ENCODE peak calls at places on chromosome 13, in seven cellular contexts. M, H, I, Y, Q, C and N are unnamed samples.

GRCh38 chr13:62799931-62800436 is 1384.3 kb upstream of the PCDH20 start:
- DNase-seq in M (no peak), C (no peak), Q (no peak), H (no peak), Y (no peak), I (no peak), N (no peak)

GRCh38 chr13:112684041-112684440 is 5.8 kb upstream of the ATP11A start:
- DNase-seq in M (no peak), I (no peak), Y (no peak), H (no peak), Q (no peak), C (no peak), N (no peak)

GRCh38 chr13:100921139-100921538 is 246.5 kb upstream of the TMTC4 start:
- DNase-seq in H (no peak), C (no peak), M (no peak), Y (no peak), Q (no peak), I (no peak), N (no peak)

GRCh38 chr13:30874561-30874960 is 31.5 kb upstream of the MEDAG start:
- DNase-seq in C (no peak), H (no peak), M (no peak), I (no peak), Y (no peak), Q (no peak), N (no peak)

GRCh38 chr13:38872693-38873092 is 117.9 kb downstream of the STOML3 start:
- DNase-seq in H (peak; percentile 73), Q (peak; percentile 26), I (no peak), M (no peak), Y (no peak), C (peak; percentile 67), N (peak; percentile 26)

GRCh38 chr13:113533441-113533840 is 42.9 kb upstream of the DCUN1D2 start:
- DNase-seq in Q (no peak), H (no peak), M (no peak), I (no peak), Y (no peak), C (no peak), N (no peak)

GRCh38 chr13:113148940-113149503 is 9.4 kb upstream of the PROZ start:
- DNase-seq in I (no peak), M (no peak), Y (no peak), Q (no peak), C (no peak), H (no peak), N (no peak)

GRCh38 chr13:107301724-107302374 is 733.9 kb upstream of the ARGLU1 start:
- DNase-seq in M (no peak), H (no peak), Q (no peak), Y (no peak), C (no peak), I (no peak), N (no peak)

GRCh38 chr13:76846363-76846762 is 39.8 kb downstream of the KCTD12 start:
- DNase-seq in Q (no peak), M (no peak), Y (no peak), C (no peak), H (no peak), I (no peak), N (no peak)

GRCh38 chr13:99356216-99357089 is 49.3 kb upstream of the GPR183 start:
- DNase-seq in Y (no peak), I (no peak), M (no peak), Q (no peak), C (peak; percentile 71), H (peak; percentile 89), N (peak; percentile 68)

GRCh38 chr13:76116931-76117330 is 480.8 kb downstream of the LMO7 start:
- DNase-seq in C (no peak), I (no peak), H (no peak), Y (no peak), M (no peak), Q (no peak), N (no peak)

GRCh38 chr13:110185696-110186095 is 121.3 kb downstream of the COL4A1 start:
- DNase-seq in H (no peak), Y (no peak), M (no peak), C (no peak), Q (no peak), I (no peak), N (no peak)

GRCh38 chr13:79593611-79594275 is 112.8 kb downstream of the NDFIP2 start:
- DNase-seq in C (no peak), H (no peak), Y (no peak), Q (no peak), M (no peak), I (peak; percentile 30), N (no peak)

GRCh38 chr13:80783926-80784325 is 443.0 kb upstream of the SPRY2 start:
- DNase-seq in Q (no peak), I (no peak), H (no peak), M (no peak), Y (no peak), C (no peak), N (no peak)

GRCh38 chr13:21675095-21676007 is 4.5 kb downstream of the FGF9 start:
- DNase-seq in I (no peak), H (peak; percentile 36), Q (peak; percentile 67), C (peak; percentile 81), M (no peak), Y (no peak), N (peak; percentile 60)

GRCh38 chr13:93915269-93915809 is 564.1 kb downstream of the DCT start:
- DNase-seq in I (no peak), Y (no peak), M (no peak), C (no peak), Q (no peak), H (no peak), N (no peak)

GRCh38 chr13:110616103-110617101 is 1.1 kb downstream of the NAXD start:
- DNase-seq in Q (peak; percentile 74), I (peak; percentile 67), Y (peak; percentile 30), M (no peak), C (peak; percentile 73), H (peak; percentile 74), N (peak; percentile 80)

GRCh38 chr13:42798118-42798517 is 16.7 kb downstream of the FAM216B start:
- DNase-seq in Q (no peak), H (no peak), I (no peak), C (no peak), M (no peak), Y (no peak), N (no peak)

GRCh38 chr13:40813662-40814454 is 24.4 kb downstream of the SLC25A15 start:
- DNase-seq in I (peak; percentile 7), Q (no peak), Y (no peak), C (no peak), M (no peak), H (peak; percentile 42), N (peak; percentile 49)

GRCh38 chr13:37475151-37475550 is 123.4 kb downstream of the POSTN start:
- DNase-seq in I (no peak), Y (no peak), C (no peak), M (no peak), H (no peak), Q (no peak), N (no peak)

GRCh38 chr13:78820541-78820940 is 161.6 kb upstream of the OBI1 start:
- DNase-seq in Q (no peak), C (no peak), Y (no peak), I (no peak), M (no peak), H (no peak), N (no peak)

GRCh38 chr13:92187378-92187989 is 789.1 kb downstream of the GPC5 start:
- DNase-seq in Y (no peak), H (peak; percentile 37), C (peak; percentile 15), I (peak; percentile 4), M (no peak), Q (no peak), N (peak; percentile 38)

GRCh38 chr13:97515643-97516042 is 81.7 kb downstream of the RAP2A start:
- DNase-seq in I (no peak), Q (no peak), H (no peak), C (no peak), M (no peak), Y (no peak), N (no peak)

GRCh38 chr13:42041684-42042035 is 6.8 kb upstream of the DGKH start:
- DNase-seq in I (peak; percentile 64), C (peak; percentile 14), H (peak; percentile 83), M (no peak), Y (peak; percentile 2), Q (peak; percentile 43), N (peak; percentile 81)

DNA sequence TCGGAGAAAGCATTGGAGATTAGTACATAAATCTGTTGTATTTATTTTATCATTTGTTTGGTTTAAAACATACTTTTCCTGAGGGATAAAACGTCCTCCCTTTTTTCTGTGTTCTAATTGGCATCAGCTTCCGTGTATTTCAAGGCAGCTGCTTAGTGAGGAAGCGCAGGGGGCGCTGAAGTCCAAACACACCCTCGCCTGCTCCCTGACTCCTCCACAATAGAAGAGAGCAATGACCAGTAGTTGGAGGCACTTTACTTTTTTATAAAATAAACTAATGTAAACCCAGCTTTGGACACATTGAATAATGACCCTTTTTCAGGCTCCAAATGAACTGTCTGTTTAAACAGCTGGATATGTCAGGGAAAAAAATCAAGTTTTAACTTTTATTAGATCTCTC is 79.9 kb downstream of the RNASEH2B start:
- DNase-seq in C (no peak), Y (no peak), M (peak; percentile 37), H (no peak), I (no peak), Q (no peak), N (no peak)
- TF ChIP-seq CTCF in C (no peak), Y (no peak), M (peak; percentile 30), H (no peak), I (no peak), Q (no peak), N (no peak)

GRCh38 chr13:24270639-24271131 is 38.7 kb upstream of the C1QTNF9 start:
- DNase-seq in H (peak; percentile 85), C (peak; percentile 72), Y (no peak), M (peak; percentile 35), Q (peak; percentile 46), I (no peak), N (peak; percentile 60)
- TF ChIP-seq CTCF in H (no peak), C (no peak), Y (no peak), M (no peak), Q (no peak), I (no peak), N (no peak)

DNA sequence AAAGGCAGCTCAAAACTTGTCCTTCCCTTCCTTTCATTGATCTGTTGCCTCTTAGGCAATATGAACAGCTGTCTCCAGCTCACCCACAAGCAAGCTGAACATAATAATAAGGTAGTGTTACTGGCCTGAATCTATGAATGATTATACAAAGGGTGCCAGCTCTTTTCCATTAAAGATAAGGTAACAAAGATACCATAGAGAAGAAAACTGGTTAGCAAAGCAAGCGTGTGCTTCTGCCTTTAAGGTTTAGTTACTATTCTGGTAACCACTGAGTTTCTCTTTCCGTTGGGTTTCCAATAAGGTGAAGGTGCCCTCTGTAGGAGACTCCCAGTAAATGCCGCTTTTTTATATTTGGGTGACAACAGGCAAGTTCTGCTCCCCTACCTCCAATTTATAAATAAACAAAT is 12.1 kb upstream of the DACH1 start:
- DNase-seq in Q (no peak), I (no peak), M (no peak), C (peak; percentile 5), Y (no peak), H (peak; percentile 68), N (peak; percentile 32)
- TF ChIP-seq CTCF in Q (no peak), I (peak; percentile 37), M (peak; percentile 45), C (peak; percentile 47), Y (no peak), H (peak; percentile 59), N (peak; percentile 17)

GRCh38 chr13:26445092-26445491 is 112.4 kb upstream of the WASF3 start:
- DNase-seq in I (no peak), Y (no peak), C (no peak), H (no peak), Q (no peak), M (no peak), N (no peak)
- TF ChIP-seq CTCF in I (no peak), Y (no peak), C (no peak), H (no peak), Q (no peak), M (no peak), N (no peak)